ENCODE peak calls at places on chromosomes 13 and 19, in nine cellular contexts. L is hepatocyte, N is left lung, M is left ventricle myocardium inferior, B is pancreas, Q is AG04450, O is nephron progenitor cell, F is GM23338, A is neural crest cell. K is an unnamed sample.

GRCh38 chr13:91398413-91399188 is at the start of gene GPC5:
- DNase-seq in L (peak; percentile 86), B (peak; percentile 81), M (peak; percentile 75), A (peak; percentile 76), N (peak; percentile 95), Q (no peak), O (peak; percentile 93), F (peak; percentile 76), K (peak; percentile 68)

GRCh38 chr19:20051841-20052768 is 12.8 kb upstream of the ZNF682 start:
- DNase-seq in N (peak; percentile 94), Q (peak; percentile 94), A (peak; percentile 81), L (peak; percentile 97), M (peak; percentile 95), F (peak; percentile 99), B (peak; percentile 98), O (peak; percentile 89), K (peak; percentile 19)

GRCh38 chr13:113110852-113111315 is 5.3 kb downstream of the F7 start:
- DNase-seq in N (peak; percentile 65), F (no peak), L (no peak), M (no peak), B (no peak), Q (no peak), O (no peak), A (no peak), K (no peak)

GRCh38 chr13:29877456-29878096 is 27.2 kb upstream of the UBL3 start:
- DNase-seq in B (no peak), Q (no peak), A (no peak), O (no peak), F (no peak), M (no peak), L (peak; percentile 73), N (no peak), K (no peak)

GRCh38 chr13:111367340-111367739 is 46.9 kb downstream of the TEX29 start:
- DNase-seq in A (no peak), L (no peak), O (no peak), Q (no peak), F (no peak), M (no peak), B (no peak), N (no peak), K (no peak)

GRCh38 chr19:29714371-29714952 is 599 bp downstream of the C19orf12 start:
- DNase-seq in Q (no peak), M (no peak), A (no peak), L (no peak), B (no peak), F (no peak), O (no peak), N (peak; percentile 34), K (no peak)

GRCh38 chr13:26327905-26328304 is 74.0 kb downstream of the CDK8 start:
- DNase-seq in M (no peak), F (no peak), A (no peak), O (no peak), L (no peak), N (no peak), B (no peak), Q (no peak), K (no peak)

GRCh38 chr13:113064534-113065405 is 40.8 kb upstream of the F7 start:
- DNase-seq in L (no peak), M (no peak), Q (no peak), A (no peak), B (no peak), O (no peak), N (peak; percentile 65), F (no peak), K (no peak)

GRCh38 chr13:97194473-97194872 is 27.7 kb upstream of the MBNL2 start:
- DNase-seq in O (no peak), Q (no peak), L (no peak), F (peak; percentile 43), M (no peak), A (no peak), N (no peak), B (no peak), K (no peak)

GRCh38 chr13:100721885-100722512 is 47.4 kb upstream of the TMTC4 start:
- DNase-seq in N (no peak), O (peak; percentile 62), Q (peak; percentile 39), B (peak; percentile 59), L (peak; percentile 73), F (peak; percentile 80), M (no peak), A (peak; percentile 71), K (peak; percentile 35)

GRCh38 chr19:33278023-33278402 is 24.3 kb downstream of the CEBPA start:
- DNase-seq in Q (no peak), L (no peak), N (peak; percentile 57), M (no peak), B (no peak), O (no peak), A (no peak), F (no peak), K (no peak)
- TF ChIP-seq CTCF in Q (no peak), L (no peak), N (no peak), M (no peak), B (no peak), O (no peak), A (no peak), F (no peak), K (no peak)

DNA sequence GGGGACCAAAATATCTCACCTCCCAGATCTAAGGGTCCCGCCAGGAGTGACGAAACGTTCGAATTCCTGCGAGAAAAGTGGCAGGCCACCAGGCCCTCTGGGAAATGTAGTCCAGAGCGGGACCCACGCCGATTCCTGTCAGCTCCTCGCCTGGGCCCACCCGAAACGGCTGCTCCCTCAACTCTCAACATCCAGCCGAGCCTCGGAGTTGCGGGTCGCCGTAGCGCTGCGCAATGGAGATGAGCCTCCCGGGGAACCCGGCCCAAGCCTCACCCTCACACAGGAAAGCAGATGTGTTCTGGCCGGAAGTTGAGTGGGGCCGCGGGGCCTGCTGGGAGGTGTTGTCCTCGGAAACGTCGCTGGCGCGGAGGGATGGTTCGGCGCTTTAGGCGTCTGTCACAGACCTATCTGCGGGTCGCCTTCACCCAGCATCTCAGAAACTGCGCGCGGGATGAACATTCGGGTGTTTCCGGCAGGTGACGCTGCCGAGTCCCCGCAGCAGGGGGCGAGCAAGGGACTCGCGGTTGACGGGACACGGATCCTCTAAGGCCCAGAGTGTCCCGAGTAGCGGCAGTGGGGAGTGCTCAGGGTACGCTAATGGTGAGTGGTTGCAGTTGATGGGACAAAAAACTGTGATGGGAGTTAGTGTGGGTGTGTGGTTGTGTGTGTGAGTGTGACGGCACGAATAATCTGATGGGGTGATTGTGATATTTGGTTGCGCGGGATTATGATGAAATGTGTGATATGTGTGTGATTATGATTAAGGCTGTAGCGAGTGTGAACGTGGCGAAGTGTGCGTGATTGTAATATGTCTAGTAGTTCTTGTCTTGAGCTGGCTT is at the start of the genes ZNF568 and ZNF829:
- DNase-seq in Q (peak; percentile 36), O (peak; percentile 83), A (peak; percentile 62), N (peak; percentile 94), L (peak; percentile 91), F (peak; percentile 98), B (peak; percentile 79), M (peak; percentile 91), K (peak; percentile 90)
- TF ChIP-seq CTCF in Q (peak; percentile 71), O (peak; percentile 65), A (peak; percentile 73), N (no peak), L (peak; percentile 72), F (peak; percentile 56), B (no peak), M (peak; percentile 70), K (peak; percentile 75)

DNA sequence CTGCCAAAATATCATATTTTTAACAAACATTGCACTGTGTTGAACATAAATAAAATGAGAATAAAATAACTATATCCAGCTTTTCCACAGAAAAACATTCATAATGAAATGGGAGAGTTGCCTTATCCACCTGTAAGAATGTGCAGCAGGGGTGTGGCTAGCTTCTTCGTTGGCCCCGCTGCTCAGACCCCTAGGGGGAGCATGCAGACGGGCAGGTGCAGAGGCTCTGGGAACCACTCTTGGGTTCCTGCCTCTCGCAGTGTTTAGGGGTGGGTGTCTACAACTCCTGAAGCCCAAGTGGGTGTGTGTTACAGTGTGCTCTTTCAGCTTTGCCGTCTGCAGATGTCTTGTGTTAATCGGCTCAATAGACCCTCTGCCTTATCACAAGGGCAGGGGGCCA is 121.7 kb downstream of the SLITRK5 start:
- DNase-seq in Q (no peak), F (peak; percentile 59), M (no peak), L (no peak), O (no peak), B (no peak), A (no peak), N (peak; percentile 40), K (no peak)
- TF ChIP-seq CTCF in Q (no peak), F (peak; percentile 50), M (no peak), L (no peak), O (no peak), B (no peak), A (no peak), N (no peak), K (no peak)

DNA sequence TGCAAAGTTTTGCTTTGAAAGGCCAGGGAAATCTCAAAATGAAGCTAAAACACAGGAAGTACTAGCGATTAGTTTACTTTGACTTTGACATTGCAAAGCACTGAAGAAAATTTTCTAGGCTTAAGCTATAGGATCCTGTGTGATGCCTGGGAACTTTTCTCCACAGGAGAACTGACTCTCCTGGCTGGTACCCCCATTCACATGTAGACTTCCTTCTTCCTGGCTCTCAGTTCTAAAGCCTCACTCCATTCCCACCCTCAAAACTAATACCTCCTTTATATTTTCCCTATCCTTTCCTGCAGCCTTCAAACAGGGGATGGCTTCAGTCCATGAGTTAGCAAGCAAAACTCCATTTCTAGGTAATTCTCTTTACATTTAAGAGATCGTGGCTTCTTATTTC is 189.5 kb downstream of the SLITRK1 start:
- DNase-seq in O (no peak), L (no peak), N (no peak), A (no peak), F (peak; percentile 13), M (no peak), B (no peak), Q (no peak), K (no peak)
- TF ChIP-seq CTCF in O (no peak), L (no peak), N (no peak), A (no peak), F (no peak), M (no peak), B (no peak), Q (no peak), K (no peak)

GRCh38 chr19:3304871-3305423 is 61.4 kb upstream of the NFIC start:
- DNase-seq in B (peak; percentile 84), F (peak; percentile 87), N (no peak), O (peak; percentile 90), M (peak; percentile 63), A (peak; percentile 88), Q (peak; percentile 32), L (peak; percentile 77), K (peak; percentile 71)
- TF ChIP-seq CTCF in B (peak; percentile 80), F (peak; percentile 86), N (peak; percentile 92), O (peak; percentile 87), M (peak; percentile 87), A (peak; percentile 84), Q (peak; percentile 88), L (peak; percentile 90), K (peak; percentile 69)

DNA sequence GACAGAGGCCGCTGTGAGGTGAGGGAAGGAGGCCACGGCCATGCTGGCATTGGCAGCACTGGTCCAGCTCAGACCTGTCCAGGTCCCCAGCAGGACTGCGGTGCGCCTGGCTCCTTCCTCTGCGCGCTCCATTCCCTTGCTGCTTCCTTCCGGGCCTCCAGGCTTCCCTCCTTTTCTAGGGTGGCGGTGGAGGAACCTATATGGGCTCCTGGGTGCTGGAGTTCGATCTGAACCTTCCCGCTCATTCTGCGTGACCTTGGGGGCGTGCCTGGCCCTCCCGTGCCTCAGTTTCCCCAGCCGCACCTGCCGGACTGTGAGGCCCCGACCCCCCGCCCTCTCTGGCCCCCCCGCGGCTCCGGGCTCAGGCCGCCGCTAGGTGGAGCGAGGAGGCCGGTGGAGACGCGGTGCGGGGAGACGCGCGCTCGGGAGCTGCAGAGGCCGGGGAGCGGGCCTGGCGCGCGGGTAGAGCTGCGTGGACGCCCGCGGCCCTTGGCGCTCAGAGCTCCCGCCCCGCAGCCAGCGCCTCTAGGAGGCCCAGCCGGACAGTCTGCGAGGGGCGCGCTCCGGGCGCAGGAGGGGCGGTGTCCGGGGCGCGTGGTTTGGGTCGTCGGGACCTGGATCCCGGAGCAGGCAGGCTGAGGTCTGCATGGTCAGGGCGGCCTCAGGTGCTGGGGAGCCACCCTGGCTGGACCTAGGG is 29.9 kb downstream of the EFNA2 start:
- DNase-seq in O (peak; percentile 70), A (no peak), Q (no peak), M (peak; percentile 53), F (peak; percentile 78), L (peak; percentile 76), N (peak; percentile 82), B (peak; percentile 43), K (no peak)
- TF ChIP-seq CTCF in O (peak; percentile 42), A (peak; percentile 63), Q (peak; percentile 59), M (peak; percentile 73), F (peak; percentile 66), L (peak; percentile 83), N (peak; percentile 48), B (peak; percentile 21), K (no peak)

K was measured in natural killer cell.